ENCODE peak calls at places on chromosomes 3 and 15, in nine cellular contexts. F is activated T-cell treated with anti-CD3 and anti-CD28 coated beads, Interleukin-2, amount 50 U/mL, for 1 hour; M is NCI-H69; A is stimulated activated CD4-positive, alpha-beta T cell treated with anti-CD3 and anti-CD28 coated beads, Interleukin-4, amount 100 ng/mL, for 4 hours; O is RWPE1; L is LoVo; S is CD8-positive, alpha-beta T cell; P is activated gamma-delta T cell treated with Interleukin-2 at 50 U/mL for 16 hours; Y is fibroblast of villous mesenchyme. G is an unnamed sample.

GRCh38 chr3:196988241-196989029 is 19.8 kb upstream of the PIGZ start:
- DNase-seq in A (no peak), F (no peak), L (no peak), M (peak), S (no peak), P (no peak), Y (peak), O (no peak), G (no peak)

GRCh38 chr3:39128951-39129350 is 21.5 kb downstream of the TTC21A start:
- DNase-seq in P (no peak), L (no peak), F (no peak), M (no peak), O (no peak), S (no peak), Y (no peak), A (no peak), G (no peak)

GRCh38 chr3:167350245-167350862 is 29.7 kb downstream of the ZBBX start:
- DNase-seq in A (no peak), Y (peak), P (no peak), S (no peak), F (no peak), L (peak), M (peak), O (peak), G (no peak)

GRCh38 chr3:179555604-179556003 is 7.1 kb upstream of the ACTL6A start:
- DNase-seq in M (no peak), O (no peak), L (no peak), S (no peak), Y (no peak), P (no peak), F (no peak), A (no peak), G (no peak)

GRCh38 chr3:108450444-108450843 is 60.0 kb downstream of the MYH15 start:
- DNase-seq in P (no peak), F (no peak), Y (no peak), O (no peak), M (no peak), L (no peak), A (no peak), S (no peak), G (no peak)

GRCh38 chr3:64344721-64345207 is 119.5 kb upstream of the PRICKLE2 start:
- DNase-seq in O (peak), M (peak), Y (peak), F (no peak), P (no peak), L (no peak), S (no peak), A (no peak), G (no peak)

GRCh38 chr3:21117397-21117796 is 633.6 kb downstream of the ZNF385D start:
- DNase-seq in M (no peak), O (no peak), S (no peak), A (no peak), P (no peak), L (no peak), Y (no peak), F (no peak), G (no peak)

GRCh38 chr3:8301977-8302589 is 199.5 kb upstream of the LMCD1 start:
- DNase-seq in L (peak), P (no peak), M (peak), F (no peak), O (peak), Y (peak), S (no peak), A (no peak), G (no peak)

GRCh38 chr3:160103397-160103796 is 114.8 kb downstream of the IL12A start:
- DNase-seq in O (no peak), M (no peak), P (no peak), Y (no peak), F (no peak), S (no peak), A (no peak), L (no peak), G (no peak)

GRCh38 chr15:67836134-67836455 is 3.8 kb downstream of the RNU6-1 start:
- DNase-seq in F (peak), O (no peak), Y (no peak), L (no peak), A (no peak), P (no peak), M (peak), S (no peak), G (no peak)

GRCh38 chr3:48456466-48456865 is 9.9 kb downstream of the ATRIP start:
- DNase-seq in O (no peak), F (no peak), M (no peak), L (no peak), S (no peak), Y (no peak), A (no peak), P (no peak), G (no peak)

GRCh38 chr3:146655333-146655996 is 50.3 kb upstream of the PLSCR5 start:
- DNase-seq in S (no peak), Y (no peak), P (no peak), L (no peak), A (no peak), M (no peak), O (no peak), F (no peak), G (no peak)

GRCh38 chr15:73935547-73935946 is 9.3 kb downstream of the LOXL1 start:
- DNase-seq in M (no peak), S (no peak), O (peak), P (no peak), Y (no peak), L (no peak), A (no peak), F (no peak), G (no peak)

GRCh38 chr3:65425880-65426279 is 612.8 kb downstream of the MAGI1 start:
- DNase-seq in S (no peak), Y (peak), L (no peak), O (peak), P (no peak), M (no peak), F (no peak), A (no peak), G (no peak)

GRCh38 chr3:53238051-53238850 is 17.6 kb downstream of the TKT start:
- DNase-seq in O (peak), Y (peak), P (no peak), M (peak), F (no peak), S (no peak), L (peak), A (no peak), G (no peak)

GRCh38 chr3:48982016-48982415 is 8.0 kb upstream of the P4HTM start:
- DNase-seq in Y (no peak), F (no peak), O (no peak), S (no peak), M (no peak), L (no peak), A (no peak), P (no peak), G (no peak)

GRCh38 chr3:65884072-65884471 is 154.6 kb downstream of the MAGI1 start:
- DNase-seq in Y (no peak), F (no peak), P (no peak), L (no peak), M (peak), O (no peak), A (no peak), S (no peak), G (no peak)

GRCh38 chr3:194337965-194338753 is 13.0 kb downstream of the CPN2 start:
- DNase-seq in P (no peak), S (no peak), F (no peak), A (no peak), M (no peak), L (no peak), Y (no peak), O (no peak), G (no peak)

G was measured in activated T-helper 9 cell treated with anti-CD3 and anti-CD28 coated beads, Interleukin-2, amount 50 U/mL, for 16 hours.